ENCODE peak calls at places on chromosomes 4 and X, in four cellular contexts. One of them, this sample, is unnamed.

GRCh38 chr4:153019906-153020305 is 83.8 kb downstream of the FHDC1 start:
- DNase-seq in stomach: no peak
- DNase-seq in dorsolateral prefrontal cortex: no peak
- DNase-seq in CD4-positive, alpha-beta T cell: no peak
- DNase-seq in this sample: no peak

GRCh38 chrX:39445336-39445735 is 644.1 kb downstream of the MID1IP1 start:
- DNase-seq in CD4-positive, alpha-beta T cell: peak; percentile 14
- DNase-seq in stomach: peak; percentile 40
- DNase-seq in dorsolateral prefrontal cortex: no peak
- DNase-seq in this sample: no peak

GRCh38 chr4:43837171-43837570 is 611.4 kb downstream of the KCTD8 start:
- DNase-seq in dorsolateral prefrontal cortex: no peak
- DNase-seq in CD4-positive, alpha-beta T cell: no peak
- DNase-seq in stomach: no peak
- DNase-seq in this sample: no peak

GRCh38 chrX:102835504-102836146 is 101.4 kb upstream of the RAB40AL start:
- DNase-seq in CD4-positive, alpha-beta T cell: peak; percentile 1
- DNase-seq in dorsolateral prefrontal cortex: no peak
- DNase-seq in stomach: no peak
- DNase-seq in this sample: no peak

GRCh38 chrX:35104626-35105025 is 162.0 kb downstream of the FAM47B start:
- DNase-seq in CD4-positive, alpha-beta T cell: no peak
- DNase-seq in stomach: no peak
- DNase-seq in dorsolateral prefrontal cortex: no peak
- DNase-seq in this sample: no peak

GRCh38 chr4:107718351-107718965 is 1.6 kb downstream of the PAPSS1 start:
- DNase-seq in stomach: no peak
- DNase-seq in CD4-positive, alpha-beta T cell: no peak
- DNase-seq in dorsolateral prefrontal cortex: no peak
- DNase-seq in this sample: no peak

GRCh38 chrX:295136-295535 is 14.0 kb downstream of the PLCXD1 start:
- DNase-seq in dorsolateral prefrontal cortex: peak; percentile 8
- DNase-seq in CD4-positive, alpha-beta T cell: no peak
- DNase-seq in stomach: no peak
- DNase-seq in this sample: no peak

GRCh38 chrX:153469811-153470410 is 465 bp downstream of the HAUS7 start:
- DNase-seq in CD4-positive, alpha-beta T cell: no peak
- DNase-seq in dorsolateral prefrontal cortex: no peak
- DNase-seq in stomach: no peak
- DNase-seq in this sample: no peak

GRCh38 chr4:155906554-155907247 is 3.2 kb downstream of the TDO2 start:
- DNase-seq in dorsolateral prefrontal cortex: no peak
- DNase-seq in stomach: no peak
- DNase-seq in CD4-positive, alpha-beta T cell: no peak
- DNase-seq in this sample: peak; percentile 11

GRCh38 chrX:23901805-23902204 is 5.9 kb downstream of the APOO start:
- DNase-seq in CD4-positive, alpha-beta T cell: no peak
- DNase-seq in dorsolateral prefrontal cortex: no peak
- DNase-seq in stomach: peak; percentile 39
- DNase-seq in this sample: no peak

GRCh38 chr4:3207531-3208037 is 41.4 kb upstream of the MSANTD1 start:
- DNase-seq in stomach: no peak
- DNase-seq in dorsolateral prefrontal cortex: no peak
- DNase-seq in CD4-positive, alpha-beta T cell: no peak
- DNase-seq in this sample: no peak

DNA sequence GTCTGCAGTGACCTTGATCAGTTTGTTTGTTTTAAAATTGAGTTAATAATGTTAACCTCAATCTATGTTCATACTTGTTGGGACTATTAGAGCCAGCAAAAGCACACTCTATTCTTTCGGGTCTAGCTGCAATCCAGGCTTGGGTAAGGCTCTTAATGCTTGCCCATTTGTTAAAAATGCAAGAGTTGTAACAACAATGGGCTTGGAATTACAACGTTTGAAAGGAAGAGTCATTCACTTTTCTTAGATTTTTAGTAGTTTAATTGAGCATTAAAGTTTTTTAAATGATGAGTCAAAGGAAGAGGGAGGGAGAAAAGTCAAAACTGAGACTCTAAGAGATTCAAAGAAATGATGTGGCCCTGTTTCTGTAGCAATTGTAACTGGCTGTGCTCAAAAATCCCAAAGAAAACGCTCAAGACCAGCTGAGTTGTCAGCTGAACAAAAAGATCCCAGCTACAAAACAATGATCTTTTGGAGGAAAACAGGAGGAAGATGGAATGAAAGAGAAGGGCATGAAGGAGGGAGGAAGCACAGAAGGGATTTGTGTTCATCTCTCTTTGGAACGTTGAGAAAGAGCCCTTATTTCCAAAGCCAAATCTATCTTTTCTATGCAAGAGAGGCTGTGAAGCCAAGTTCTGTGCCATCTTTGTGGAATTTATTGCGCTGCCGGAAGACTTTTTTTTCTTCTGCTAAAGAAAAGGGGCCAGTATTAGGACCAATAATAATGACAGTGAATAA is 5.5 kb downstream of the SCD5 start:
- DNase-seq in CD4-positive, alpha-beta T cell: no peak
- DNase-seq in dorsolateral prefrontal cortex: no peak
- DNase-seq in stomach: no peak
- DNase-seq in this sample: no peak
- H3K27me3 ChIP-seq in CD4-positive, alpha-beta T cell: peaks cover 16% of the 10 kb centered on the region
- H3K27me3 ChIP-seq in dorsolateral prefrontal cortex: no peaks in the 10 kb centered on the region
- H3K27me3 ChIP-seq in stomach: peaks cover 10% of the 10 kb centered on the region
- H3K27me3 ChIP-seq in this sample: no peaks in the 10 kb centered on the region

GRCh38 chrX:151722241-151722846 is 6.5 kb downstream of the FATE1 start:
- DNase-seq in CD4-positive, alpha-beta T cell: no peak
- DNase-seq in stomach: peak; percentile 49
- DNase-seq in dorsolateral prefrontal cortex: no peak
- DNase-seq in this sample: peak; percentile 28
- TF ChIP-seq CTCF in CD4-positive, alpha-beta T cell: no peak
- TF ChIP-seq CTCF in stomach: no peak
- TF ChIP-seq CTCF in dorsolateral prefrontal cortex: no peak
- TF ChIP-seq CTCF in this sample: no peak

GRCh38 chrX:72308209-72308565 is 2.5 kb upstream of the CITED1 start:
- DNase-seq in stomach: no peak
- DNase-seq in CD4-positive, alpha-beta T cell: no peak
- DNase-seq in dorsolateral prefrontal cortex: no peak
- DNase-seq in this sample: no peak
- H3K27me3 ChIP-seq in stomach: peaks cover 65% of the 10 kb centered on the region
- H3K27me3 ChIP-seq in CD4-positive, alpha-beta T cell: peaks cover 60% of the 10 kb centered on the region
- H3K27me3 ChIP-seq in dorsolateral prefrontal cortex: peaks cover 72% of the 10 kb centered on the region
- H3K27me3 ChIP-seq in this sample: peaks cover 56% of the 10 kb centered on the region

GRCh38 chr4:189202182-189202868 is 738.3 kb upstream of the FRG1 start:
- DNase-seq in stomach: peak; percentile 64
- DNase-seq in dorsolateral prefrontal cortex: no peak
- DNase-seq in CD4-positive, alpha-beta T cell: no peak
- DNase-seq in this sample: peak; percentile 50
- TF ChIP-seq CTCF in stomach: no peak
- TF ChIP-seq CTCF in dorsolateral prefrontal cortex: peak; percentile 73
- TF ChIP-seq CTCF in CD4-positive, alpha-beta T cell: peak; percentile 65
- TF ChIP-seq CTCF in this sample: peak; percentile 59

DNA sequence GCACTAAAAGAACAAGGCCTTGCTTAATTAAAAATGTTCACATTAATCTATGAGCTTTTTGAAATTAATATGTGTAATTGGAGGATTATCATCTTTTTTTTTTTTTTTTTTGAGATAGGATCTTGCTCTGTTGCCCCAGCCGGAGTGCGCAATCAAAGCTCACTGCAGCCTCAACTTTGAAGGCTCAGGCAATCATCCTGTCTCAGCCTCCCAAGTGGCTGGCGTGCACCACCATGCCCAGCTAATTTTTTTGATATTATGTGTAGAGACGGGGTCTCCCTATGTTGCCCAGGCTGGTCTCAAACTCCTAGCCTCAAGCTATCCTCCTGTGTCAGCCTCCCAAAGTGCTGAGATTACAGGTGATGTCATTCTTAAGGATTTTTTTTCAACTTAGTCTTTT is 20.0 kb downstream of the PRPS1 start:
- DNase-seq in dorsolateral prefrontal cortex: no peak
- DNase-seq in stomach: no peak
- DNase-seq in CD4-positive, alpha-beta T cell: no peak
- DNase-seq in this sample: no peak
- H3K27me3 ChIP-seq in dorsolateral prefrontal cortex: peaks cover 61% of the 10 kb centered on the region
- H3K27me3 ChIP-seq in stomach: no peaks in the 10 kb centered on the region
- H3K27me3 ChIP-seq in CD4-positive, alpha-beta T cell: no peaks in the 10 kb centered on the region
- H3K27me3 ChIP-seq in this sample: no peaks in the 10 kb centered on the region

DNA sequence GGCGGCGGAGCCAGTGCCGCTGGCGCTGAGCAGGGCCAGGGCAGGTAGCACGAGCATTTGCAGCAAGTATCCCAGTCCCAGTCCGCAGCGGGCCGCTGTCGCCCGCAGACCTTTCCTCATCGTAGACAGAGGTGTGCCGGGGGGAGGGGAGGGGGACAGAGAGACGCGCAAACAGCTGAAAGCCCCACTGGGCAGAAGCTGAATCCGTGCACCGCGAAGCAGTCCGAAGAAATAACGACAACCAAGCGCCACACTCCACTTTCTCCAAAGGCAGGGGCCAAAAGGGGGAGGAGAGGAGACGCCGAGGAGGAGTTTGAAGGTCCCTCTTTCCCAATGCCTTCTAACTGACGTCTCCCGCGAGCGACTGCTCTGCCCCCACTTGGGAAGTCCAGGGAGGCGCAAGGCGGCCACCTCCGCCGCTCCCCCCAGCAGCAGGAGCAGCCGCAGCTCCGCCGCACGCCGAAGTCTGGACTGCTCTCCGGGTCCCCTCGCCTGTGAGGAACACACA is at the start of gene UNC5C:
- DNase-seq in dorsolateral prefrontal cortex: peak; percentile 89
- DNase-seq in stomach: peak; percentile 36
- DNase-seq in CD4-positive, alpha-beta T cell: no peak
- DNase-seq in this sample: no peak
- TF ChIP-seq CTCF in dorsolateral prefrontal cortex: peak; percentile 20
- TF ChIP-seq CTCF in stomach: no peak
- TF ChIP-seq CTCF in CD4-positive, alpha-beta T cell: no peak
- TF ChIP-seq CTCF in this sample: no peak

GRCh38 chrX:55132416-55132815 is 43.6 kb downstream of the PAGE2 start:
- DNase-seq in dorsolateral prefrontal cortex: no peak
- DNase-seq in CD4-positive, alpha-beta T cell: no peak
- DNase-seq in stomach: no peak
- DNase-seq in this sample: no peak

DNA sequence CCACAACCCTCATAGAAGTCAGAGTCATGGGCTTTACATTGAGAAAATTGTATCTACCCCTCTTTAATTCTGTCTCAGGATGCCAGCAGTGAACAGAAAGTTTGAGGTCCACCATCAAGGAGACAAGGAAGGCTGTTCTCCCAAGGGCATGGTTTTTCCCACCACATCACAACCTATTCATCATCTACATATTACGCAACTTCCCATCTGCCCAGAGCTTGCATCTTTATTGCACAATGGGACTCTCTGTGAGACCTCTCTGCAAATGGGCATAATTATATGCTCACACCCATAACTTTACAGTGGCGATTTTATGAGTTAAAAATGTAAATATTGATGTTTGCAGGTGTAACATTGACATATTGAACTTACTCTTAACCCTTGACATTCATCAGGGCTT is 38.9 kb downstream of the PAGE2 start:
- DNase-seq in dorsolateral prefrontal cortex: no peak
- DNase-seq in CD4-positive, alpha-beta T cell: no peak
- DNase-seq in stomach: no peak
- DNase-seq in this sample: no peak
- H3K27me3 ChIP-seq in dorsolateral prefrontal cortex: peaks cover 82% of the 10 kb centered on the region
- H3K27me3 ChIP-seq in CD4-positive, alpha-beta T cell: no peaks in the 10 kb centered on the region
- H3K27me3 ChIP-seq in stomach: no peaks in the 10 kb centered on the region
- H3K27me3 ChIP-seq in this sample: peaks cover 19% of the 10 kb centered on the region

GRCh38 chr4:183106839-183107238 is 7.8 kb downstream of the WWC2 start:
- DNase-seq in dorsolateral prefrontal cortex: no peak
- DNase-seq in CD4-positive, alpha-beta T cell: no peak
- DNase-seq in stomach: no peak
- DNase-seq in this sample: no peak
- TF ChIP-seq CTCF in dorsolateral prefrontal cortex: no peak
- TF ChIP-seq CTCF in CD4-positive, alpha-beta T cell: no peak
- TF ChIP-seq CTCF in stomach: no peak
- TF ChIP-seq CTCF in this sample: no peak

GRCh38 chr4:121951570-121952110 is at the start of gene TRPC3:
- DNase-seq in dorsolateral prefrontal cortex: no peak
- DNase-seq in CD4-positive, alpha-beta T cell: peak; percentile 20
- DNase-seq in stomach: peak; percentile 27
- DNase-seq in this sample: peak; percentile 71
- H3K27me3 ChIP-seq in dorsolateral prefrontal cortex: no peaks in the 10 kb centered on the region
- H3K27me3 ChIP-seq in CD4-positive, alpha-beta T cell: peaks cover 24% of the 10 kb centered on the region
- H3K27me3 ChIP-seq in stomach: peaks cover 55% of the 10 kb centered on the region
- H3K27me3 ChIP-seq in this sample: no peaks in the 10 kb centered on the region

GRCh38 chr4:180668732-180669131 is 1574.5 kb upstream of the TENM3 start:
- DNase-seq in CD4-positive, alpha-beta T cell: no peak
- DNase-seq in stomach: no peak
- DNase-seq in dorsolateral prefrontal cortex: no peak
- DNase-seq in this sample: no peak

GRCh38 chr4:180664766-180665368 is 1578.3 kb upstream of the TENM3 start:
- DNase-seq in stomach: peak; percentile 66
- DNase-seq in CD4-positive, alpha-beta T cell: no peak
- DNase-seq in dorsolateral prefrontal cortex: peak; percentile 45
- DNase-seq in this sample: peak; percentile 67

GRCh38 chr4:180669637-180670036 is 1573.6 kb upstream of the TENM3 start:
- DNase-seq in dorsolateral prefrontal cortex: no peak
- DNase-seq in CD4-positive, alpha-beta T cell: no peak
- DNase-seq in stomach: no peak
- DNase-seq in this sample: no peak

GRCh38 chr4:180665481-180665880 is 1577.7 kb upstream of the TENM3 start:
- DNase-seq in stomach: no peak
- DNase-seq in CD4-positive, alpha-beta T cell: no peak
- DNase-seq in dorsolateral prefrontal cortex: no peak
- DNase-seq in this sample: no peak

GRCh38 chr4:180665994-180666818 is 1577.0 kb upstream of the TENM3 start:
- DNase-seq in CD4-positive, alpha-beta T cell: no peak
- DNase-seq in stomach: no peak
- DNase-seq in dorsolateral prefrontal cortex: no peak
- DNase-seq in this sample: no peak
- TF ChIP-seq CTCF in CD4-positive, alpha-beta T cell: peak; percentile 25
- TF ChIP-seq CTCF in stomach: no peak
- TF ChIP-seq CTCF in dorsolateral prefrontal cortex: peak; percentile 71
- TF ChIP-seq CTCF in this sample: peak; percentile 18